ENCODE peak calls at places on chromosomes 12 and 14, in ten cellular contexts. N, B, G, D, C, R, O, I, Y and J are unnamed samples.

GRCh38 chr14:72495668-72496067 is 398.2 kb downstream of the DPF3 start:
- DNase-seq in O (no peak), G (peak; percentile 34), Y (no peak), B (peak; percentile 20), C (no peak), D (no peak), R (no peak), N (no peak), I (no peak), J (no peak)

GRCh38 chr14:58882577-58883018 is 244.8 kb downstream of the DACT1 start:
- DNase-seq in R (no peak), B (no peak), G (peak; percentile 67), N (no peak), C (no peak), I (no peak), D (no peak), Y (no peak), O (no peak), J (peak; percentile 37)

GRCh38 chr14:46279776-46280175 is 371.8 kb downstream of the RPL10L start:
- DNase-seq in C (no peak), B (no peak), D (no peak), N (no peak), Y (no peak), G (no peak), R (no peak), O (no peak), I (no peak), J (no peak)

GRCh38 chr12:132781938-132782337 is 20.3 kb upstream of the ANKLE2 start:
- DNase-seq in N (no peak), B (no peak), I (no peak), Y (no peak), G (no peak), D (no peak), O (no peak), C (no peak), R (no peak), J (no peak)

GRCh38 chr14:75258803-75259509 is 19.7 kb upstream of the FOS start:
- DNase-seq in G (peak; percentile 100), C (peak; percentile 93), O (peak; percentile 99), D (peak; percentile 99), I (peak; percentile 99), B (peak; percentile 100), R (peak; percentile 100), N (peak; percentile 98), Y (peak; percentile 96), J (peak; percentile 94)

GRCh38 chr12:31519525-31519924 is 71.4 kb downstream of the DENND5B start:
- DNase-seq in I (no peak), B (no peak), C (no peak), Y (no peak), D (no peak), N (no peak), R (no peak), O (no peak), G (no peak), J (no peak)

GRCh38 chr14:88210426-88210825 is 112.6 kb downstream of the KCNK10 start:
- DNase-seq in Y (no peak), R (no peak), I (no peak), G (no peak), C (no peak), B (no peak), N (no peak), D (peak; percentile 60), O (no peak), J (no peak)

GRCh38 chr14:89588016-89588415 is 171.0 kb upstream of the FOXN3 start:
- DNase-seq in I (no peak), R (no peak), B (no peak), Y (no peak), C (no peak), G (no peak), D (no peak), N (no peak), O (no peak), J (no peak)

GRCh38 chr12:632102-632696 is 31.0 kb downstream of the NINJ2 start:
- DNase-seq in G (peak; percentile 92), O (no peak), N (no peak), D (no peak), R (peak; percentile 13), B (no peak), C (no peak), I (peak; percentile 42), Y (no peak), J (peak; percentile 42)

GRCh38 chr14:34462132-34462893 is at the start of gene SPTSSA:
- DNase-seq in G (peak; percentile 87), R (peak; percentile 98), Y (peak; percentile 86), I (peak; percentile 92), B (peak; percentile 98), N (peak; percentile 89), D (peak; percentile 95), C (peak; percentile 91), O (peak; percentile 97), J (peak; percentile 91)

GRCh38 chr12:78641837-78642423 is 222.6 kb upstream of the SYT1 start:
- DNase-seq in D (no peak), I (no peak), C (no peak), B (no peak), R (no peak), N (no peak), G (peak; percentile 4), Y (no peak), O (no peak), J (no peak)

GRCh38 chr14:55762595-55763232 is 182.7 kb downstream of the KTN1 start:
- DNase-seq in I (no peak), Y (no peak), D (no peak), B (no peak), N (no peak), C (no peak), G (no peak), O (no peak), R (no peak), J (no peak)

GRCh38 chr12:75291014-75291413 is 39.1 kb downstream of the CAPS2 start:
- DNase-seq in B (no peak), G (no peak), D (no peak), R (no peak), I (no peak), N (no peak), O (no peak), Y (no peak), C (no peak), J (no peak)

GRCh38 chr14:52348796-52349195 is 34.7 kb downstream of the PTGER2 start:
- DNase-seq in O (no peak), D (no peak), C (no peak), N (no peak), G (peak; percentile 87), I (no peak), R (no peak), Y (no peak), B (no peak), J (no peak)

GRCh38 chr14:77485901-77486678 is 12.5 kb downstream of the ISM2 start:
- DNase-seq in G (peak; percentile 88), D (no peak), Y (no peak), R (no peak), O (no peak), C (no peak), B (no peak), N (no peak), I (no peak), J (no peak)

GRCh38 chr12:64452559-64453329 is 824 bp downstream of the TBK1 start:
- DNase-seq in B (no peak), O (no peak), G (peak; percentile 90), I (peak; percentile 33), D (no peak), N (no peak), Y (no peak), C (no peak), R (no peak), J (peak; percentile 72)

GRCh38 chr12:8011331-8011730 is 21.2 kb upstream of the FOXJ2 start:
- DNase-seq in O (no peak), C (no peak), I (no peak), D (no peak), G (no peak), N (no peak), B (no peak), Y (no peak), R (no peak), J (no peak)

GRCh38 chr12:106248849-106249371 is 1.1 kb upstream of the CKAP4 start:
- DNase-seq in Y (no peak), I (no peak), O (no peak), C (no peak), N (no peak), D (no peak), G (peak; percentile 68), R (peak; percentile 81), B (no peak), J (peak; percentile 64)
- TF ChIP-seq POLR2A in Y (no peak), I (no peak), O (no peak), C (no peak), N (no peak), D (no peak), G (no peak), R (no peak), B (no peak), J (no peak)

GRCh38 chr14:95508377-95508776 is 8.1 kb downstream of the SYNE3 start:
- DNase-seq in C (no peak), G (no peak), R (peak; percentile 34), Y (no peak), O (no peak), D (peak; percentile 28), I (no peak), N (no peak), B (peak; percentile 77), J (no peak)
- H3K4me3 ChIP-seq in C (no peak overlapping the region), G (no peak overlapping the region), R (no peak overlapping the region), Y (no peak overlapping the region), O (no peak overlapping the region), D (no peak overlapping the region), I (no peak overlapping the region), N (no peak overlapping the region), B (no peak overlapping the region), J (no peak overlapping the region)

DNA sequence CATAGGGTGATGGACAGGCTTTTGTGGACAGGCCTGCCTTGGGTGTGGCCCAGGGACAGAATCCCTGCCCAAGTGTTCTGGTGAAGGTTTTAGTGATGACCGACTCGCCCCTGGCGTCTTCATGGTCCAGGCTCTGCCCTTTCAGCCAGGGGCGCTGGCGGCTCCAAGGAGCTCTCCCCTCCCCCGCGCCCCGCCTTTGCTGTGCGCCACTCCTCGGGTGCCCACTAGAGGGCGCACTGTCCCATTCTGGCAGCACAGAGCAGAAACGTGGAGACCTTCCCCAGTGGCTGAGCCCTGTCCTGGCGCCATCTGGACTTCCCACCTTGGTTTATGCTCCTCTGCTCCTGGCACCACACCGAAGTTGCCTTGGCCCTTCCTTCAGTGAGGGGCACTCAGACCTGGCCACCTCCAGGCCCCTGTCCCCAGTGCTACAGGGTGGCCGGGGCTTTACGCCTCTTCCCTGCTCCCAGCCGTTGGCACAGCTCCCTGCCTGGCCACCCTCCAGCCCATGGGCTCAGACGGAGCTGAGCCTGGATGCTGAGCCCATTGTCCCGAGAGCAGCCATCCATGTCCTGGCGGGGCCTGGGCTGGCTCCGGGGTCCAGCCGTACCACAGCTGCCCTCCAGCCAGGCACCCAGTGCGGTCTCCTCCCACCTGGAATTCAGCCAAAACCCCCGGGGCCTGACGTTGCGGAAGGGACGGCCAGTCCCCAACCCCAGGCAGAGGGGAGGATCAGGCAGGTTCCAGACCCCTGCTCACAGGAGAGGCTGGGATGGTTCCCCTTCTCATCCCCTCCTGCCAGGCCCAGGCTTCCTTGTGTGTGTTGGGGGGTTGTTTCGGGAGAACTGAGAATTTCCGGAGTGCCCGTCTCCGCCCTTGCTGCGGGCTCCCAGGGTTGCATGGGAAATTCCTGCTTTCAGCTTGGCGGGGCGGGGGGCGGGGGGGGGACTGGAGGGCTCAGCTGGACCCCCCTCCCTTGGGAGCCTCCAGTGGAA is 5.6 kb upstream of the CRIP1 start:
- DNase-seq in O (peak; percentile 96), B (peak; percentile 98), I (peak; percentile 91), R (peak; percentile 96), G (peak; percentile 81), D (peak; percentile 94), Y (peak; percentile 91), C (peak; percentile 65), N (peak; percentile 88), J (peak; percentile 84)
- TF ChIP-seq POLR2A in O (no peak), B (no peak), I (no peak), R (no peak), G (peak; percentile 78), D (peak; percentile 55), Y (peak; percentile 13), C (peak; percentile 72), N (no peak), J (no peak)

GRCh38 chr12:6916426-6917200 is 2.2 kb downstream of the ENO2 start:
- DNase-seq in Y (no peak), B (no peak), C (no peak), D (peak; percentile 33), R (peak; percentile 67), O (no peak), G (no peak), N (no peak), I (no peak), J (no peak)
- H3K4me3 ChIP-seq in Y (no peak overlapping the region), B (no peak overlapping the region), C (no peak overlapping the region), D (no peak overlapping the region), R (no peak overlapping the region), O (no peak overlapping the region), G (no peak overlapping the region), N (no peak overlapping the region), I (no peak overlapping the region), J (no peak overlapping the region)